ENCODE peak calls at places on chromosomes 13 and 19, in seven cellular contexts. One of them, this sample, is unnamed. For H4K20me1, the result is how much of the 10 kb centered on the place peaks cover.

GRCh38 chr13:19982447-19983043 is 24.0 kb downstream of the ZMYM2 start:
- DNase-seq in HCT116: no peak
- DNase-seq in astrocyte: no peak
- DNase-seq in neural progenitor cell: no peak
- DNase-seq in GM23338: peak
- DNase-seq in hepatocyte: no peak
- DNase-seq in GM23248: no peak
- DNase-seq in this sample: no peak

GRCh38 chr19:17109962-17110598 is 34.5 kb downstream of the MYO9B start:
- DNase-seq in GM23248: no peak
- DNase-seq in neural progenitor cell: no peak
- DNase-seq in GM23338: no peak
- DNase-seq in hepatocyte: no peak
- DNase-seq in HCT116: no peak
- DNase-seq in astrocyte: no peak
- DNase-seq in this sample: no peak

GRCh38 chr13:28964831-28965230 is 144.7 kb downstream of the MTUS2 start:
- DNase-seq in GM23338: no peak
- DNase-seq in HCT116: no peak
- DNase-seq in astrocyte: no peak
- DNase-seq in hepatocyte: no peak
- DNase-seq in GM23248: no peak
- DNase-seq in neural progenitor cell: no peak
- DNase-seq in this sample: no peak

GRCh38 chr19:41327499-41328156 is 17.7 kb downstream of the CCDC97 start:
- DNase-seq in neural progenitor cell: no peak
- DNase-seq in HCT116: no peak
- DNase-seq in GM23248: peak
- DNase-seq in hepatocyte: no peak
- DNase-seq in astrocyte: peak
- DNase-seq in GM23338: peak
- DNase-seq in this sample: peak

GRCh38 chr13:113589251-113589960 is 4.9 kb downstream of the TFDP1 start:
- DNase-seq in neural progenitor cell: no peak
- DNase-seq in GM23338: no peak
- DNase-seq in hepatocyte: no peak
- DNase-seq in GM23248: no peak
- DNase-seq in HCT116: no peak
- DNase-seq in astrocyte: no peak
- DNase-seq in this sample: no peak

GRCh38 chr19:49832556-49832955 is 14.5 kb downstream of the MED25 start:
- DNase-seq in neural progenitor cell: no peak
- DNase-seq in hepatocyte: no peak
- DNase-seq in HCT116: no peak
- DNase-seq in astrocyte: no peak
- DNase-seq in GM23248: no peak
- DNase-seq in GM23338: no peak
- DNase-seq in this sample: no peak

GRCh38 chr19:34220472-34221063 is 33.8 kb upstream of the GARRE1 start:
- DNase-seq in HCT116: peak
- DNase-seq in astrocyte: peak
- DNase-seq in neural progenitor cell: peak
- DNase-seq in hepatocyte: peak
- DNase-seq in GM23338: peak
- DNase-seq in GM23248: peak
- DNase-seq in this sample: peak

GRCh38 chr13:50152655-50153309 is 137.5 kb downstream of the KCNRG start:
- DNase-seq in GM23248: no peak
- DNase-seq in neural progenitor cell: no peak
- DNase-seq in hepatocyte: no peak
- DNase-seq in HCT116: no peak
- DNase-seq in astrocyte: no peak
- DNase-seq in GM23338: no peak
- DNase-seq in this sample: no peak

GRCh38 chr13:60242231-60242630 is 78.5 kb upstream of the DIAPH3 start:
- DNase-seq in neural progenitor cell: no peak
- DNase-seq in GM23338: no peak
- DNase-seq in HCT116: no peak
- DNase-seq in hepatocyte: no peak
- DNase-seq in GM23248: no peak
- DNase-seq in astrocyte: no peak
- DNase-seq in this sample: no peak

GRCh38 chr13:58032676-58033440 is 401.3 kb downstream of the PCDH17 start:
- DNase-seq in neural progenitor cell: no peak
- DNase-seq in astrocyte: no peak
- DNase-seq in HCT116: no peak
- DNase-seq in GM23338: no peak
- DNase-seq in hepatocyte: no peak
- DNase-seq in GM23248: no peak
- DNase-seq in this sample: no peak

GRCh38 chr13:51317262-51317661 is 22.2 kb upstream of the SERPINE3 start:
- DNase-seq in astrocyte: peak
- DNase-seq in GM23248: peak
- DNase-seq in hepatocyte: no peak
- DNase-seq in GM23338: no peak
- DNase-seq in HCT116: no peak
- DNase-seq in neural progenitor cell: no peak
- DNase-seq in this sample: no peak

GRCh38 chr19:49591731-49592485 is 926 bp downstream of the PRR12 start:
- DNase-seq in GM23338: peak
- DNase-seq in astrocyte: no peak
- DNase-seq in neural progenitor cell: peak
- DNase-seq in GM23248: peak
- DNase-seq in hepatocyte: peak
- DNase-seq in HCT116: no peak
- DNase-seq in this sample: no peak

GRCh38 chr19:10669246-10669645 is 15.1 kb downstream of the ILF3 start:
- DNase-seq in astrocyte: no peak
- DNase-seq in GM23248: no peak
- DNase-seq in neural progenitor cell: no peak
- DNase-seq in HCT116: no peak
- DNase-seq in GM23338: no peak
- DNase-seq in hepatocyte: no peak
- DNase-seq in this sample: no peak

GRCh38 chr19:18589380-18590272 is 1.0 kb downstream of the REX1BD start:
- DNase-seq in neural progenitor cell: peak
- DNase-seq in GM23248: peak
- DNase-seq in HCT116: peak
- DNase-seq in GM23338: peak
- DNase-seq in astrocyte: peak
- DNase-seq in hepatocyte: peak
- DNase-seq in this sample: no peak

GRCh38 chr13:104779311-104779710 is 1713.1 kb upstream of the SLC10A2 start:
- DNase-seq in HCT116: no peak
- DNase-seq in neural progenitor cell: peak
- DNase-seq in GM23248: peak
- DNase-seq in astrocyte: peak
- DNase-seq in hepatocyte: no peak
- DNase-seq in GM23338: peak
- DNase-seq in this sample: no peak

GRCh38 chr13:24500977-24501376 is 11.6 kb downstream of the PARP4 start:
- DNase-seq in GM23338: no peak
- DNase-seq in hepatocyte: no peak
- DNase-seq in GM23248: peak
- DNase-seq in HCT116: no peak
- DNase-seq in neural progenitor cell: no peak
- DNase-seq in astrocyte: peak
- DNase-seq in this sample: peak

GRCh38 chr19:48926909-48927308 is 6.6 kb upstream of the DHDH start:
- DNase-seq in astrocyte: peak
- DNase-seq in hepatocyte: peak
- DNase-seq in GM23248: peak
- DNase-seq in neural progenitor cell: no peak
- DNase-seq in HCT116: peak
- DNase-seq in GM23338: no peak
- DNase-seq in this sample: peak

DNA sequence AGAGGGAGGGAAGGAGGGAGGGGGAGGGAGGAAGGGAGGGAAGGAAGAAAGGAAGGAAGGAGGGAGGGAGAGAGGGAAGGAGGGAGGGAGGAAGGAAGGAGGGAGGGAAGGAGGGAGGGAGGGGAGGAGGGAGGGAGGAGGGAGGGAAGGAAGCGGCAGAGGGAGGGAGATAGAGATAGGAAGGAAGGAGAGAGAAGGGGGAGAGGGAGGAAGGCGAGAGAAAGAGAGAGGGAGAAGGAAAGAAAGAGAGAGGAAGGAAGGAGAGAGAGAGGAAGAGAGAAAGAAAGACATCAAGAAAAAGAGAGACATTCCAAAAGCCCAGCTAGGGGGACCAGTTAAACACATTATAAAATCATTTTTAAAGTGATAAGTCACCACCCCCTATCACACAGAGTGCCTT is 62.5 kb downstream of the GNG7 start:
- DNase-seq in GM23248: no peak
- DNase-seq in GM23338: no peak
- DNase-seq in HCT116: no peak
- DNase-seq in astrocyte: no peak
- DNase-seq in hepatocyte: no peak
- DNase-seq in neural progenitor cell: no peak
- DNase-seq in this sample: no peak
- H4K20me1 ChIP-seq in GM23248: under half
- H4K20me1 ChIP-seq in GM23338: under half
- H4K20me1 ChIP-seq in HCT116: under half
- H4K20me1 ChIP-seq in astrocyte: under half
- H4K20me1 ChIP-seq in hepatocyte: under half
- H4K20me1 ChIP-seq in neural progenitor cell: under half
- H4K20me1 ChIP-seq in this sample: under half

DNA sequence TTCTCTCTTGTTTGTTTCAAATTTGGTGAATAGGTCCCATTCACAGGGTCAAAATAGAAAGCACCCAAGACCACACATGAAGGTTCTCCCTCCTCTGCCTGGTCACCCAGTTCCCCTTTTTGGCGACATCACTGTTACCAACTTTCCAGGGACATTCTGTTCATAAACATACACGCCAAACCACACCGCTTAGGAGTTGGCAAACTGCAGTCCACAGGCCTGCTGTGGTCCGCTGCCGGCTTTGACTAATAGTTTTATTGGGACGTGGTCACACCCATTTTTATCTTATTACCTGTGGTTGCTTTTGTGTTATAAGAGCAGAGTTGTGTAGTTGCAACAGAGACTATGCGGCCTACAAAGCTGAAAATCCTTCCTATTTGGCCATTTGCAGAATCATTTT is 24.2 kb downstream of the UHRF1 start:
- DNase-seq in GM23248: no peak
- DNase-seq in hepatocyte: no peak
- DNase-seq in HCT116: no peak
- DNase-seq in GM23338: no peak
- DNase-seq in astrocyte: peak
- DNase-seq in neural progenitor cell: no peak
- DNase-seq in this sample: no peak
- H4K20me1 ChIP-seq in GM23248: under half
- H4K20me1 ChIP-seq in hepatocyte: under half
- H4K20me1 ChIP-seq in HCT116: under half
- H4K20me1 ChIP-seq in GM23338: under half
- H4K20me1 ChIP-seq in astrocyte: under half
- H4K20me1 ChIP-seq in neural progenitor cell: under half
- H4K20me1 ChIP-seq in this sample: under half

GRCh38 chr19:19748249-19748938 is 15.5 kb upstream of the ZNF14 start:
- DNase-seq in hepatocyte: no peak
- DNase-seq in neural progenitor cell: no peak
- DNase-seq in GM23248: no peak
- DNase-seq in GM23338: no peak
- DNase-seq in HCT116: no peak
- DNase-seq in astrocyte: no peak
- DNase-seq in this sample: no peak

GRCh38 chr19:19747357-19748220 is 14.7 kb upstream of the ZNF14 start:
- DNase-seq in hepatocyte: no peak
- DNase-seq in astrocyte: no peak
- DNase-seq in GM23338: no peak
- DNase-seq in neural progenitor cell: no peak
- DNase-seq in HCT116: no peak
- DNase-seq in GM23248: no peak
- DNase-seq in this sample: no peak

GRCh38 chr19:19750131-19750841 is 17.4 kb upstream of the ZNF14 start:
- DNase-seq in GM23338: no peak
- DNase-seq in HCT116: no peak
- DNase-seq in neural progenitor cell: no peak
- DNase-seq in hepatocyte: no peak
- DNase-seq in astrocyte: no peak
- DNase-seq in GM23248: no peak
- DNase-seq in this sample: no peak

GRCh38 chr19:19750842-19751790 is 18.2 kb upstream of the ZNF14 start:
- DNase-seq in HCT116: no peak
- DNase-seq in astrocyte: no peak
- DNase-seq in GM23248: no peak
- DNase-seq in neural progenitor cell: no peak
- DNase-seq in GM23338: no peak
- DNase-seq in hepatocyte: no peak
- DNase-seq in this sample: no peak

DNA sequence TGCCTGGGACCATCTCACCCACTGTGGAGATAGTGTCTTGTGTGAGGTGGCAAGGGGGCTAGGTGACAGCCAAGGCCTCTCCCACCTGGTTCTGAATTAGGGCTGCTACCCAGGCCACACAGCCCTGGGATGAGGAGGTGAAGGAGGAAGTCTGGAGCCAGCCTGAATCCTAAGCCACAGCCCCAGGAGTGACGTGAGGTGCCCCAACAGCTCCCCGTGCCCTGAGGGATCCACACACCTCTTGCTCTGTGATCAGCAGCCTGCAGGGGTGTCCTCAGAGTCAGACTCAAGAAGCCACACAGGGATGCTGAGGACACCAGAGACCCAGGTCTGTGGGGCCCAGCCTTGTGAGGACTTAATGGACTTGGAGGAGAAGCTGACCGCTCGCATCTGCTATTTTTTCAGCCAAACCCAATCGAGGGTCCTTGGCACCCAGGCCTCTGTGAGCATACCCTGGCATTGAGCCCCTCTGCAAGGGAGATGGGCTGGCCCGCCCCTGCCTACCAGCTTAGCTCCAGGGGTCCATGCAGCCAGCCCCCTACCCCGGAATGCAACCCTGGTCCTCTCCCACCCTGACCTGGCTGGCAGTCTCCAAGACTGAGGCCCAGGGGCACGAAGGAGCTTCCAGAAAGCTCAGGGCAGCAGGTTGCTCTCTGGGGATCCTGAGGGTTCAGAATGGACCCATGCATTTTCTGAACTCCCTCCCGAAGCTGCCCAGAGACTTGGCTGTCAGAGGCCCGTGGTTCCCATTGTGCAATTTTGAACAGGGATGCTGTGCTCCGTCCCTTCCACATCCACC is 16.6 kb upstream of the ZNF14 start:
- DNase-seq in hepatocyte: no peak
- DNase-seq in neural progenitor cell: no peak
- DNase-seq in HCT116: no peak
- DNase-seq in astrocyte: no peak
- DNase-seq in GM23248: no peak
- DNase-seq in GM23338: no peak
- DNase-seq in this sample: no peak
- H4K20me1 ChIP-seq in hepatocyte: under half
- H4K20me1 ChIP-seq in neural progenitor cell: under half
- H4K20me1 ChIP-seq in HCT116: under half
- H4K20me1 ChIP-seq in astrocyte: under half
- H4K20me1 ChIP-seq in GM23248: under half
- H4K20me1 ChIP-seq in GM23338: under half
- H4K20me1 ChIP-seq in this sample: under half

DNA sequence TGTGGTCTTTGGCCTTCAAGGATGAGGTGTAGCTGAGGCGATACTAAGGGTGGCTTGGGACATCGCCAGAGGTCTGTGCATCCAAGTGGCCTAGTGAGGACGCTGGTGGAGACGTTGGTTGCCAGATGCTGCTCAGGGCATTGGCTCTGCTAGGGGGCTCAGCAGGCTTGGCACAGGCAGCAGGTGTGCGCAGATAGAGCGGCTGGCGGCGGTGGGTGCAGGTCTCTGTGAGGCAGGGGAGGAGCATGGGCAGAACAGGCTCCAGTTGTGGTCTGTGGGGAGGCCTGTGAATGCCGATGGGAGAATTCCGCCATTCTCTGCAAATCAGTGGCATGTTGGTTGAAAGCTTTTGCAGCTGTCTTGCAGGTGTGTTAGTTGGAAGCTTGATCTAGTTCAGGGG is 21.2 kb downstream of the PRAM1 start:
- DNase-seq in GM23338: no peak
- DNase-seq in HCT116: no peak
- DNase-seq in astrocyte: no peak
- DNase-seq in neural progenitor cell: no peak
- DNase-seq in GM23248: no peak
- DNase-seq in hepatocyte: no peak
- DNase-seq in this sample: no peak
- H4K20me1 ChIP-seq in GM23338: half or more
- H4K20me1 ChIP-seq in HCT116: under half
- H4K20me1 ChIP-seq in astrocyte: half or more
- H4K20me1 ChIP-seq in neural progenitor cell: half or more
- H4K20me1 ChIP-seq in GM23248: under half
- H4K20me1 ChIP-seq in hepatocyte: half or more
- H4K20me1 ChIP-seq in this sample: under half

This sample was measured in keratinocyte.